ENCODE peak calls at places on chromosomes 13 and 19, in seven cellular contexts. G is SK-N-SH, Q is AG09309, F is cardiac fibroblast, Z is transverse colon, V is uterus, L is neural progenitor cell. M is an unnamed sample.

GRCh38 chr13:85590231-85590931 is 208.8 kb downstream of the SLITRK6 start:
- DNase-seq in G (no peak), Q (no peak), F (no peak), Z (no peak), V (no peak), L (no peak), M (no peak)

GRCh38 chr19:47725759-47726401 is 12.7 kb downstream of the EHD2 start:
- DNase-seq in G (no peak), Q (no peak), F (no peak), Z (no peak), V (no peak), L (no peak), M (no peak)

GRCh38 chr19:18961767-18962423 is 20.9 kb upstream of the HOMER3 start:
- DNase-seq in G (peak), Q (no peak), F (no peak), Z (no peak), V (no peak), L (peak), M (no peak)

GRCh38 chr19:52229524-52229923 is 39.7 kb downstream of the PPP2R1A start:
- DNase-seq in G (no peak), Q (no peak), F (no peak), Z (no peak), V (no peak), L (no peak), M (no peak)

GRCh38 chr19:41299755-41300089 is 10.2 kb upstream of the CCDC97 start:
- DNase-seq in G (no peak), Q (no peak), F (peak), Z (peak), V (peak), L (no peak), M (peak)

GRCh38 chr13:93325303-93326297 is 99.0 kb downstream of the GPC6 start:
- DNase-seq in G (peak), Q (no peak), F (no peak), Z (no peak), V (no peak), L (no peak), M (no peak)

GRCh38 chr19:1063030-1063908 is 3.7 kb upstream of the ARHGAP45 start:
- DNase-seq in G (peak), Q (no peak), F (no peak), Z (no peak), V (no peak), L (no peak), M (peak)

GRCh38 chr19:29084266-29084665 is 128.7 kb downstream of the UQCRFS1 start:
- DNase-seq in G (peak), Q (peak), F (peak), Z (no peak), V (no peak), L (peak), M (peak)

GRCh38 chr19:18208098-18208951 is 4.5 kb upstream of the RAB3A start:
- DNase-seq in G (peak), Q (peak), F (peak), Z (peak), V (peak), L (peak), M (peak)

GRCh38 chr19:18771328-18772242 is 19.5 kb downstream of the COMP start:
- DNase-seq in G (no peak), Q (no peak), F (no peak), Z (no peak), V (no peak), L (peak), M (no peak)

GRCh38 chr19:1252221-1252817 is 3.9 kb downstream of the MIDN start:
- DNase-seq in G (peak), Q (peak), F (peak), Z (peak), V (peak), L (no peak), M (peak)

GRCh38 chr13:44601596-44601995 is 25.5 kb upstream of the TSC22D1 start:
- DNase-seq in G (no peak), Q (no peak), F (no peak), Z (no peak), V (no peak), L (peak), M (no peak)

GRCh38 chr13:31485651-31486051 is 253.7 kb upstream of the RXFP2 start:
- DNase-seq in G (peak), Q (no peak), F (peak), Z (no peak), V (no peak), L (no peak), M (peak)

GRCh38 chr19:28881616-28882015 is 331.3 kb downstream of the UQCRFS1 start:
- DNase-seq in G (no peak), Q (no peak), F (no peak), Z (no peak), V (no peak), L (no peak), M (no peak)

GRCh38 chr19:18648971-18649310 is 12.1 kb downstream of the KLHL26 start:
- DNase-seq in G (no peak), Q (no peak), F (peak), Z (no peak), V (no peak), L (no peak), M (no peak)

GRCh38 chr13:45737571-45738002 is 35.5 kb downstream of the CBY2 start:
- DNase-seq in G (no peak), Q (no peak), F (no peak), Z (no peak), V (no peak), L (no peak), M (no peak)

GRCh38 chr19:53867225-53868090 is at the start of gene MYADM:
- DNase-seq in G (peak), Q (peak), F (peak), Z (peak), V (peak), L (peak), M (peak)
- H3K4me3 ChIP-seq in G (peak), Q (peak), F (peak), Z (peak), V (peak), L (peak), M (peak)

GRCh38 chr19:42343344-42344110 is 18.1 kb downstream of the MEGF8 start:
- DNase-seq in G (peak), Q (no peak), F (no peak), Z (no peak), V (no peak), L (peak), M (no peak)
- TF ChIP-seq CTCF in G (peak), Q (peak), F (no peak), Z (no peak), V (no peak), L (peak), M (peak)

DNA sequence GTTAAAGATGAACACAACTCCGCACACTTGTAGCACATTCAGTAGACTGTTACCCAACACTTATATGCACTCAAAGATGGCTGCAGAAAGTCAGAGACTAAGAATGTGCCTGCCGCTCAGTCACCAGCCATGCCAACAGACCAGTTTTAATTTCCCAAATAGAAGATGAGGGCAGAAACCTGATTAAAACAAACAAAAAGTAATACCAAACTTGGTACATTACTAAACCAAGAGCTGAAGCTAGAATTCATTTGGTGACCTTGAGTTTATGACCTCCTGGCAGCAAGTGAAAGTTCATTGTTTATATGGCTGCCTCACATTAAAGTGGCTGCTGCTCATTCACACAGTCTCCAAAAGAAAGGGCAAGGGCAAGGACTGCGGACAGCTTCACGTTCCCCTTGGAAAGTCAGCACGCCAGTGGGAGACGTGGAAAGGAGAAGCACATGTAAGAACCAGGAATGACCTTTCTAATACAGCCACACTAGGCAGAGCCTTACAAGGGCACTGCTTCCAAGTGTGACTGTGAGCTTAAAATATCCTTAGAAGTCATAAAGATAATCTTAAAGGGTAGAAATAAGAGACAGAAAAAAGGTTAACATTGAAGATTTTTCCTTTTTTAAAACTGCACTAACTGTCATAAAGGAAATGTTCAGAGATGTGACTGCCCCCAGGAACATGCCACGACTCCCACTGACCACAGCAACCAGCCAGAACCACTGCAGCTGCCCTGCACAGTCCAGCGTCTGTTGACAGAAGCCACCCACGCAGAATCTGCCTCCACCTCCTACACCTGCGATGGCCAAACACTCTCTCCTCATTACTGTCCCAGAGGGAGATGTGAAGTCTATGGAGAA is 73.5 kb downstream of the STK24 start:
- DNase-seq in G (no peak), Q (no peak), F (no peak), Z (no peak), V (no peak), L (no peak), M (peak)
- H3K4me3 ChIP-seq in G (no peak), Q (no peak), F (no peak), Z (no peak), V (no peak), L (no peak), M (no peak)

DNA sequence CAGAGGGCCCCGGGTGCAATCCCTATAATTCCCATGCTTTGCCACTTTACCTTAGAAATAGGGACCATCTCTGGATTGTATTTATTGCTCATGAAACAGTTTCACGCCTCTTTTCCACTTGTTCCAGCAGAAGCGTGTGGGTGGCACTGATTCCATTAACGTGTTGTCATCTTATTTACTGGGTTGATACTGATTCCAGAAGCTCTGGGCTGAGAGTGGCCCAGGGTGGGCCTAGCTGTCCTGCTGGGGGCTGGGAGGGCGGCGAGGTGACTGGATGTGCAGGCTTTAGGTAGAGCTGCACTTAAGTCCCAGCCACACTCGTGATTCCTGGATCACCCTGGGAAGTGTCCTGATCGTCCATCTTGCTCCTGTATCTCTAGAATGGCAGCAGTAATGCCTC is 155.0 kb downstream of the TEX29 start:
- DNase-seq in G (no peak), Q (no peak), F (no peak), Z (no peak), V (no peak), L (no peak), M (no peak)
- TF ChIP-seq CTCF in G (no peak), Q (no peak), F (no peak), Z (no peak), V (no peak), L (no peak), M (no peak)

M was measured in fibroblast of mammary gland.